ENCODE peak calls at places on chromosomes 16 and 17, in seven cellular contexts. N is NCI-H2081, Y is stomach, H is memory B cell, M is GM23248, X is GM04503, C is thoracic aorta. L is an unnamed sample.

GRCh38 chr17:4307179-4307930 is 43.6 kb upstream of the ANKFY1 start:
- DNase-seq in N (no peak), Y (no peak), H (no peak), M (no peak), X (no peak), C (no peak), L (no peak)

GRCh38 chr17:76747716-76748360 is 9.9 kb downstream of the MFSD11 start:
- DNase-seq in N (no peak), Y (no peak), H (no peak), M (no peak), X (no peak), C (no peak), L (no peak)

GRCh38 chr17:39244016-39244599 is 18.4 kb upstream of the STAC2 start:
- DNase-seq in N (no peak), Y (no peak), H (no peak), M (no peak), X (no peak), C (no peak), L (no peak)

GRCh38 chr16:48274476-48274875 is 27.1 kb upstream of the ABCC11 start:
- DNase-seq in N (no peak), Y (no peak), H (no peak), M (no peak), X (no peak), C (no peak), L (no peak)

GRCh38 chr17:81635431-81635830 is 1.5 kb downstream of the NPLOC4 start:
- DNase-seq in N (no peak), Y (no peak), H (no peak), M (no peak), X (no peak), C (no peak), L (peak)

GRCh38 chr16:13994239-13995106 is 74.5 kb downstream of the ERCC4 start:
- DNase-seq in N (no peak), Y (no peak), H (no peak), M (no peak), X (no peak), C (no peak), L (no peak)

GRCh38 chr17:81911969-81912368 is 770 bp upstream of the PCYT2 start:
- DNase-seq in N (no peak), Y (no peak), H (no peak), M (no peak), X (no peak), C (no peak), L (peak)

GRCh38 chr17:27559506-27559931 is 71.5 kb upstream of the LGALS9 start:
- DNase-seq in N (no peak), Y (no peak), H (no peak), M (peak), X (no peak), C (no peak), L (no peak)

GRCh38 chr17:66040402-66040801 is 151.5 kb downstream of the CEP112 start:
- DNase-seq in N (no peak), Y (no peak), H (no peak), M (no peak), X (no peak), C (no peak), L (no peak)

GRCh38 chr17:65531508-65532431 is 29.7 kb downstream of the AXIN2 start:
- DNase-seq in N (peak), Y (peak), H (no peak), M (peak), X (no peak), C (no peak), L (no peak)

GRCh38 chr17:21231533-21231932 is 17.6 kb upstream of the TMEM11 start:
- DNase-seq in N (no peak), Y (no peak), H (no peak), M (no peak), X (no peak), C (no peak), L (no peak)

GRCh38 chr17:41467546-41467945 is 360 bp upstream of the KRT32 start:
- DNase-seq in N (no peak), Y (no peak), H (no peak), M (peak), X (no peak), C (no peak), L (no peak)

GRCh38 chr17:74466111-74466784 is at the start of gene CD300A:
- DNase-seq in N (no peak), Y (peak), H (peak), M (no peak), X (no peak), C (no peak), L (no peak)

GRCh38 chr17:38341035-38341721 is 2.6 kb downstream of the GPR179 start:
- DNase-seq in N (peak), Y (peak), H (no peak), M (peak), X (no peak), C (no peak), L (peak)

GRCh38 chr17:72126575-72127486 is 6.0 kb downstream of the SOX9 start:
- DNase-seq in N (peak), Y (peak), H (no peak), M (peak), X (peak), C (no peak), L (peak)

GRCh38 chr17:81159611-81160265 is 5.6 kb upstream of the PVALEF start:
- DNase-seq in N (no peak), Y (no peak), H (no peak), M (no peak), X (no peak), C (no peak), L (no peak)

GRCh38 chr16:20747030-20747816 is 5.6 kb upstream of the THUMPD1 start:
- DNase-seq in N (no peak), Y (no peak), H (no peak), M (no peak), X (no peak), C (no peak), L (no peak)

GRCh38 chr16:84603115-84603816 is 14.6 kb downstream of the COTL1 start:
- DNase-seq in N (peak), Y (peak), H (no peak), M (peak), X (peak), C (peak), L (peak)

GRCh38 chr17:78230996-78231931 is at the start of gene TMEM235:
- DNase-seq in N (no peak), Y (no peak), H (peak), M (no peak), X (no peak), C (no peak), L (no peak)

GRCh38 chr17:74950207-74950606 is 14.5 kb downstream of the OTOP3 start:
- DNase-seq in N (no peak), Y (no peak), H (no peak), M (no peak), X (no peak), C (no peak), L (no peak)

GRCh38 chr16:66705790-66706505 is 9.4 kb upstream of the CMTM4 start:
- DNase-seq in N (no peak), Y (peak), H (no peak), M (no peak), X (no peak), C (peak), L (peak)

L was measured in pancreas.